ENCODE peak calls at places on chromosomes 6 and 20, in six cellular contexts. U, P, Z, B, J and D are unnamed samples.

GRCh38 chr20:62122659-62123449 is 579 bp downstream of the LSM14B start:
- DNase-seq in U (peak; percentile 39), P (no peak), J (peak; percentile 27), B (no peak), Z (peak; percentile 23), D (no peak)

GRCh38 chr20:57089701-57090144 is 176.7 kb downstream of the BMP7 start:
- DNase-seq in J (peak; percentile 32), U (peak; percentile 37), B (no peak), P (no peak), Z (peak; percentile 35), D (peak; percentile 91)

GRCh38 chr6:134422426-134423231 is 104.7 kb upstream of the SGK1 start:
- DNase-seq in J (peak; percentile 98), B (peak; percentile 97), Z (no peak), U (peak; percentile 99), P (no peak), D (no peak)

GRCh38 chr20:3887870-3888614 is 1.1 kb upstream of the PANK2 start:
- DNase-seq in J (no peak), U (peak; percentile 55), B (no peak), Z (peak; percentile 32), P (peak; percentile 66), D (no peak)

GRCh38 chr6:27758471-27758870 is 153.7 kb downstream of the OR2B2 start:
- DNase-seq in B (no peak), Z (no peak), P (no peak), U (no peak), J (no peak), D (no peak)

GRCh38 chr6:11197846-11198245 is 34.6 kb downstream of the NEDD9 start:
- DNase-seq in U (no peak), J (no peak), P (no peak), Z (no peak), B (no peak), D (peak; percentile 32)

GRCh38 chr6:72677740-72678139 is 55.9 kb downstream of the KCNQ5 start:
- DNase-seq in B (no peak), P (no peak), J (no peak), U (no peak), Z (no peak), D (no peak)

GRCh38 chr6:30844118-30844535 is 40.2 kb upstream of the DDR1 start:
- DNase-seq in U (peak; percentile 58), J (peak; percentile 73), P (no peak), Z (no peak), B (no peak), D (no peak)

GRCh38 chr6:162198925-162199324 is 528.6 kb downstream of the PRKN start:
- DNase-seq in J (no peak), B (no peak), U (no peak), Z (no peak), P (no peak), D (no peak)

GRCh38 chr6:44254201-44254956 is 2.9 kb downstream of the SLC35B2 start:
- DNase-seq in J (no peak), Z (no peak), B (no peak), U (no peak), P (no peak), D (no peak)

GRCh38 chr6:47047479-47048411 is 5.6 kb upstream of the ADGRF1 start:
- DNase-seq in J (peak; percentile 85), Z (peak; percentile 56), U (peak; percentile 83), B (peak; percentile 73), P (peak; percentile 66), D (peak; percentile 73)

GRCh38 chr20:49594929-49595311 is 27.0 kb upstream of the PTGIS start:
- DNase-seq in J (no peak), B (no peak), Z (no peak), U (no peak), P (no peak), D (no peak)

GRCh38 chr20:19782669-19783068 is 24.6 kb downstream of the RIN2 start:
- DNase-seq in B (no peak), P (no peak), U (no peak), J (no peak), Z (no peak), D (no peak)

GRCh38 chr6:131317516-131317915 is 182.2 kb downstream of the AKAP7 start:
- DNase-seq in Z (no peak), J (peak; percentile 17), B (no peak), U (no peak), P (no peak), D (no peak)

GRCh38 chr6:31131595-31131994 is 7.3 kb downstream of the PSORS1C2 start:
- DNase-seq in P (no peak), J (no peak), B (no peak), Z (no peak), U (no peak), D (no peak)

GRCh38 chr6:114084327-114084890 is 113.5 kb upstream of the HDAC2 start:
- DNase-seq in B (peak; percentile 89), Z (no peak), P (no peak), U (no peak), J (no peak), D (no peak)

GRCh38 chr6:25007269-25007699 is 71.5 kb upstream of the RIPOR2 start:
- DNase-seq in Z (no peak), B (no peak), P (no peak), J (no peak), U (no peak), D (no peak)

GRCh38 chr20:57387463-57387862 is 3.7 kb upstream of the RBM38 start:
- DNase-seq in P (no peak), Z (no peak), J (no peak), B (no peak), U (no peak), D (no peak)

GRCh38 chr6:72553531-72554202 is 68.2 kb upstream of the KCNQ5 start:
- DNase-seq in U (peak; percentile 59), B (peak; percentile 43), J (peak; percentile 85), Z (no peak), P (no peak), D (no peak)

GRCh38 chr6:40379811-40380210 is 207.4 kb downstream of the LRFN2 start:
- DNase-seq in J (no peak), Z (no peak), U (no peak), P (no peak), B (no peak), D (peak; percentile 23)

GRCh38 chr6:90350689-90351554 is 54.3 kb upstream of the BACH2 start:
- DNase-seq in U (no peak), P (no peak), Z (no peak), B (no peak), J (no peak), D (no peak)

GRCh38 chr20:62269378-62269777 is 31.1 kb downstream of the OSBPL2 start:
- DNase-seq in P (no peak), B (no peak), J (no peak), U (peak; percentile 19), Z (no peak), D (no peak)

GRCh38 chr6:2524090-2524489 is 226.6 kb downstream of the MYLK4 start:
- DNase-seq in B (no peak), J (no peak), Z (no peak), U (no peak), P (no peak), D (no peak)

GRCh38 chr6:134657751-134658522 is 292.0 kb downstream of the ALDH8A1 start:
- DNase-seq in U (peak; percentile 61), J (no peak), B (no peak), Z (no peak), P (no peak), D (no peak)

GRCh38 chr6:41591859-41592502 is 45.8 kb downstream of the FOXP4 start:
- DNase-seq in P (peak; percentile 83), U (peak; percentile 70), B (peak; percentile 23), J (peak; percentile 66), Z (peak; percentile 73), D (peak; percentile 90)

GRCh38 chr20:63461364-63461763 is 11.1 kb downstream of the KCNQ2 start:
- DNase-seq in P (no peak), Z (no peak), U (no peak), B (no peak), J (no peak), D (no peak)

GRCh38 chr6:165204807-165205545 is 104.4 kb downstream of the C6orf118 start:
- DNase-seq in B (no peak), P (no peak), Z (no peak), J (no peak), U (no peak), D (no peak)

GRCh38 chr6:107634147-107635057 is 144.5 kb downstream of the SOBP start:
- DNase-seq in P (no peak), U (no peak), J (no peak), B (no peak), Z (no peak), D (no peak)

DNA sequence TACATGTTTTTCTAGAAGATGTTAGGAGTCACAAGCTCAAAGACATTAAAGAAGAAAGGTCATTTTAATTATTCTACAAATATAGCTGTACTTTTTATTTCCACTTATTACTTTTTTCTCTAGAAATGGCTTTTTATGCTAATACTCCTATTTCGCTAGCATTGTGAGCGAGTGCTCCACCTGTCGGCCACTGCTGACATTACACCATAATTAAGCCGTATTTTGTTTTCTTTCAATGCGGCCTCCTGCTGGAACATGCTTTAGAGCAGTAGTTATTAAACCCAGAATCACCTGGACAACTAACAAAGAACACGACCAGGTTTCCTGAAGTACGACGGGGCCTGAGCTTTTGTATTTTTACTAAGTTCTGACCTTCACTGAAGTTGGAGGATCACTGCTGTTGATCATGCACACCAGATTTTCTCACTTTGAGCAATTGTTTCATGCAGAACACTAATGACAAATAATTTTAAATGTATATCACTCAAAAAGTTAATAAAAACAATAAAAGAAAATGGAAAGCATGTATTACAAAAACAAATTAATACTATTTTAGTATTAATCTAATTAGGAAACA is 74.1 kb upstream of the PAK5 start:
- DNase-seq in U (peak; percentile 39), Z (peak; percentile 6), J (peak; percentile 63), B (peak; percentile 29), P (peak; percentile 66), D (no peak)
- TF ChIP-seq CTCF in U (peak; percentile 83), Z (peak; percentile 80), J (peak; percentile 85), B (peak; percentile 84), P (peak; percentile 90), D (peak; percentile 84)

DNA sequence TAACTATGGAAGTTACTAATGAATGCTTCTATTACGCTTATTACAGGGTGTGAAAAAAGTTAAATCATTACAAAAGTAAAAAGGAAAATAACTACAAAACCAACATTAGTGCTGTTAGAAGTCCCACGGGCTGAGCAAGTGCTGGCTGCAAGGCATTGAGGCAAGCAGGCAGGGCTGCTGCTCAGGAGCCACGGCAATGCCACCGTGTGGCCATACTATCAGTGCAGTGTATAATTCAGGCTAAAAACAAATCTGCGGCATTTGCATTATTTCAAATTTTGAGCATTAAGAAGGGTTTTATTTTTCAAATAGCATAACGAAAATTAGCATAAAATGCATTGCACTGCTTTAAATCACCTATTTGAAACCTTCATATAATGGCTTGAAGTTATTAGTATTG is 17.1 kb downstream of the IFNGR1 start:
- DNase-seq in Z (no peak), J (no peak), U (no peak), P (no peak), B (no peak), D (no peak)
- TF ChIP-seq CTCF in Z (peak; percentile 43), J (peak; percentile 15), U (peak; percentile 24), P (peak; percentile 67), B (peak; percentile 34), D (peak; percentile 36)

GRCh38 chr6:143390278-143390677 is 60.2 kb downstream of the ADAT2 start:
- DNase-seq in B (no peak), J (no peak), P (no peak), Z (no peak), U (no peak), D (no peak)
- TF ChIP-seq CTCF in B (no peak), J (no peak), P (no peak), Z (no peak), U (no peak), D (no peak)

DNA sequence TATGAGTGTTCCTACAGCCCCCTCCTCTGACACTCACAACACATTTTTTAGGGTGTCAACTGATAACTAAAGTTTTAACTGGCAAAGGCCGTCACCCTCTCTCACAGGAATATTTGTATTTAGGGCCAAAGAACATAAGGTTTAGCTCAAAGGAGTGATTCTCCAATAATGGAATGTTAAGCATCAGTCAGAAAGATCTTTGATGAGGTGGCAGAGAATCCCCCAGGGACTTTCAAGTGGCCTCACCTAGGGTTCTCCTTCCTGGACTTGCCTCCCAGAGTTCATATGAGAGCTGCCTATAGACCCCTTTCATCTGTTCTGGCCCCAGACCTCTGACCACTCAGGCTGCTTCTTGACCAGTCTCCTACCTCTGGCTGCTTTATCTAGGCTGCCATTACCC is 7.4 kb upstream of the SCUBE3 start:
- DNase-seq in U (no peak), P (no peak), B (no peak), J (no peak), Z (no peak), D (no peak)
- TF ChIP-seq CTCF in U (no peak), P (no peak), B (no peak), J (no peak), Z (no peak), D (no peak)